ENCODE peak calls at places on chromosomes 12 and 14, in eight cellular contexts. P is activated T-helper 1 cell treated with anti-CD3 and anti-CD28 coated beads, Interleukin-12 subunit alpha, Interleukin-12 subunit beta, Interleukin-2, Interleukin-4 antibody, amounts not matched to agents 30 ng/mL and 10 ng/mL and 1 ng/mL, durations not matched to agents 14 hours and 24 hours and 36 hours; L is lower leg skin; C is pancreas; H is activated naive CD4-positive, alpha-beta T cell treated with Interleukin-2 at 50 U/mL for 16 hours; J is iris pigment epithelial cell; M is left cardiac atrium; Y is neural crest cell. U is an unnamed sample.

GRCh38 chr12:123816896-123817537 is 54.9 kb downstream of the DNAH10 start:
- DNase-seq in P (no peak), L (no peak), C (no peak), H (no peak), J (no peak), M (no peak), Y (no peak), U (no peak)

GRCh38 chr12:52333321-52333720 is 12.1 kb upstream of the KRT83 start:
- DNase-seq in P (no peak), L (no peak), C (no peak), H (no peak), J (no peak), M (no peak), Y (no peak), U (no peak)

GRCh38 chr14:72657214-72657921 is 236.5 kb downstream of the DPF3 start:
- DNase-seq in P (no peak), L (no peak), C (no peak), H (no peak), J (no peak), M (no peak), Y (no peak), U (no peak)

GRCh38 chr12:85835810-85836715 is at the start of gene RASSF9:
- DNase-seq in P (no peak), L (peak; percentile 60), C (no peak), H (no peak), J (peak; percentile 89), M (peak; percentile 72), Y (no peak), U (peak; percentile 58)

GRCh38 chr14:106625181-106625580 is 1098.8 kb downstream of the TMEM121 start:
- DNase-seq in P (no peak), L (no peak), C (no peak), H (no peak), J (no peak), M (no peak), Y (no peak), U (no peak)

GRCh38 chr12:105256921-105257320 is 20.9 kb upstream of the APPL2 start:
- DNase-seq in P (no peak), L (no peak), C (no peak), H (no peak), J (peak; percentile 83), M (no peak), Y (no peak), U (no peak)

GRCh38 chr14:68408680-68409079 is 384.2 kb downstream of the ZFP36L1 start:
- DNase-seq in P (no peak), L (no peak), C (no peak), H (no peak), J (peak; percentile 80), M (no peak), Y (no peak), U (no peak)

GRCh38 chr14:68884031-68885030 is 91.5 kb upstream of the ZFP36L1 start:
- DNase-seq in P (no peak), L (no peak), C (no peak), H (no peak), J (peak; percentile 94), M (peak; percentile 64), Y (no peak), U (peak; percentile 36)

GRCh38 chr12:91155990-91156389 is 26.6 kb downstream of the DCN start:
- DNase-seq in P (no peak), L (no peak), C (no peak), H (no peak), J (no peak), M (no peak), Y (no peak), U (no peak)

GRCh38 chr12:132071001-132071810 is 72.9 kb downstream of the DDX51 start:
- DNase-seq in P (no peak), L (no peak), C (no peak), H (no peak), J (no peak), M (no peak), Y (no peak), U (no peak)

GRCh38 chr12:107396991-107397390 is 288.6 kb upstream of the PWP1 start:
- DNase-seq in P (no peak), L (no peak), C (no peak), H (no peak), J (peak; percentile 23), M (no peak), Y (no peak), U (no peak)

GRCh38 chr14:74258705-74259035 is 19.4 kb downstream of the VSX2 start:
- DNase-seq in P (no peak), L (no peak), C (no peak), H (no peak), J (no peak), M (no peak), Y (no peak), U (no peak)

GRCh38 chr12:104622942-104623341 is 166.2 kb downstream of the CHST11 start:
- DNase-seq in P (no peak), L (no peak), C (no peak), H (no peak), J (no peak), M (no peak), Y (no peak), U (no peak)

GRCh38 chr12:122028165-122028591 is 6.5 kb downstream of the BCL7A start:
- DNase-seq in P (no peak), L (no peak), C (no peak), H (no peak), J (no peak), M (no peak), Y (no peak), U (no peak)

GRCh38 chr12:119721306-119721705 is 53.4 kb downstream of the PRKAB1 start:
- DNase-seq in P (no peak), L (no peak), C (no peak), H (no peak), J (no peak), M (no peak), Y (no peak), U (no peak)

GRCh38 chr12:26906704-26907103 is 31.1 kb downstream of the INTS13 start:
- DNase-seq in P (no peak), L (no peak), C (no peak), H (no peak), J (no peak), M (no peak), Y (no peak), U (no peak)

GRCh38 chr14:96136361-96136760 is 68.3 kb upstream of the BDKRB2 start:
- DNase-seq in P (no peak), L (no peak), C (no peak), H (no peak), J (peak; percentile 75), M (no peak), Y (no peak), U (no peak)

GRCh38 chr14:53840444-53840843 is 116.2 kb downstream of the BMP4 start:
- DNase-seq in P (no peak), L (no peak), C (no peak), H (no peak), J (peak; percentile 46), M (no peak), Y (no peak), U (no peak)